ENCODE peak calls at places on chromosome 10, in eight cellular contexts. B, G, S, M, J, I, L and N are unnamed samples.

GRCh38 chr10:1316107-1316805 is 260.1 kb downstream of the WDR37 start:
- DNase-seq in J (no peak), B (no peak), M (no peak), G (no peak), S (no peak), I (no peak), L (no peak), N (peak; percentile 34)

GRCh38 chr10:131573256-131574215 is 262.0 kb upstream of the TCERG1L start:
- DNase-seq in B (no peak), G (no peak), J (no peak), S (peak; percentile 11), I (no peak), L (no peak), M (no peak), N (no peak)

GRCh38 chr10:121036431-121036830 is 185.3 kb downstream of the WDR11 start:
- DNase-seq in J (no peak), L (no peak), S (peak; percentile 22), B (peak; percentile 37), G (peak; percentile 27), M (no peak), I (no peak), N (no peak)

GRCh38 chr10:66273966-66274519 is 651.8 kb upstream of the LRRTM3 start:
- DNase-seq in B (no peak), M (no peak), I (no peak), G (no peak), J (no peak), L (no peak), S (no peak), N (no peak)

GRCh38 chr10:99466632-99467031 is 36.2 kb upstream of the GOT1 start:
- DNase-seq in B (no peak), G (no peak), I (no peak), J (no peak), M (no peak), S (no peak), L (no peak), N (no peak)

GRCh38 chr10:67670401-67670800 is 25.6 kb downstream of the CTNNA3 start:
- DNase-seq in J (no peak), I (no peak), M (peak; percentile 17), L (no peak), S (no peak), G (no peak), B (no peak), N (no peak)

GRCh38 chr10:124155781-124156401 is 62.5 kb upstream of the CHST15 start:
- DNase-seq in S (no peak), B (no peak), L (peak; percentile 90), I (peak; percentile 66), G (no peak), M (no peak), J (no peak), N (no peak)

GRCh38 chr10:91540714-91541113 is 92.2 kb downstream of the PPP1R3C start:
- DNase-seq in M (no peak), G (no peak), B (no peak), S (no peak), I (no peak), L (no peak), J (no peak), N (no peak)

GRCh38 chr10:119025336-119025735 is 4.2 kb upstream of the NANOS1 start:
- DNase-seq in I (peak; percentile 77), M (peak; percentile 85), B (peak; percentile 59), L (peak; percentile 93), S (peak; percentile 95), G (no peak), J (no peak), N (no peak)

GRCh38 chr10:118966131-118967125 is 63.1 kb upstream of the NANOS1 start:
- DNase-seq in S (no peak), M (no peak), B (no peak), I (no peak), L (no peak), J (no peak), G (no peak), N (no peak)

GRCh38 chr10:43048301-43049051 is 28.4 kb upstream of the RET start:
- DNase-seq in J (no peak), S (no peak), M (peak; percentile 29), G (no peak), L (peak; percentile 88), B (peak; percentile 12), I (no peak), N (no peak)

GRCh38 chr10:117553171-117553814 is 10.7 kb downstream of the EMX2 start:
- DNase-seq in S (no peak), I (peak; percentile 70), M (no peak), J (peak; percentile 77), G (no peak), B (peak; percentile 73), L (no peak), N (no peak)

GRCh38 chr10:97180367-97180763 is 5.4 kb downstream of the SLIT1 start:
- DNase-seq in J (no peak), I (no peak), M (no peak), G (no peak), B (no peak), S (no peak), L (peak; percentile 39), N (no peak)

GRCh38 chr10:100890696-100891271 is 22.0 kb upstream of the SLF2 start:
- DNase-seq in L (peak; percentile 88), I (no peak), J (no peak), B (no peak), M (peak; percentile 97), G (peak; percentile 70), S (no peak), N (no peak)

GRCh38 chr10:117662790-117663540 is 120.4 kb downstream of the EMX2 start:
- DNase-seq in J (no peak), B (no peak), I (no peak), G (no peak), L (no peak), M (no peak), S (no peak), N (no peak)

GRCh38 chr10:68330852-68331454 is 911 bp upstream of the HNRNPH3 start:
- DNase-seq in S (peak; percentile 44), I (no peak), J (peak; percentile 9), G (no peak), B (peak; percentile 52), L (peak; percentile 10), M (no peak), N (no peak)

GRCh38 chr10:102420443-102420809 is 210 bp upstream of the FBXL15 start:
- DNase-seq in L (no peak), J (peak; percentile 96), I (no peak), B (no peak), S (no peak), M (no peak), G (no peak), N (no peak)

DNA sequence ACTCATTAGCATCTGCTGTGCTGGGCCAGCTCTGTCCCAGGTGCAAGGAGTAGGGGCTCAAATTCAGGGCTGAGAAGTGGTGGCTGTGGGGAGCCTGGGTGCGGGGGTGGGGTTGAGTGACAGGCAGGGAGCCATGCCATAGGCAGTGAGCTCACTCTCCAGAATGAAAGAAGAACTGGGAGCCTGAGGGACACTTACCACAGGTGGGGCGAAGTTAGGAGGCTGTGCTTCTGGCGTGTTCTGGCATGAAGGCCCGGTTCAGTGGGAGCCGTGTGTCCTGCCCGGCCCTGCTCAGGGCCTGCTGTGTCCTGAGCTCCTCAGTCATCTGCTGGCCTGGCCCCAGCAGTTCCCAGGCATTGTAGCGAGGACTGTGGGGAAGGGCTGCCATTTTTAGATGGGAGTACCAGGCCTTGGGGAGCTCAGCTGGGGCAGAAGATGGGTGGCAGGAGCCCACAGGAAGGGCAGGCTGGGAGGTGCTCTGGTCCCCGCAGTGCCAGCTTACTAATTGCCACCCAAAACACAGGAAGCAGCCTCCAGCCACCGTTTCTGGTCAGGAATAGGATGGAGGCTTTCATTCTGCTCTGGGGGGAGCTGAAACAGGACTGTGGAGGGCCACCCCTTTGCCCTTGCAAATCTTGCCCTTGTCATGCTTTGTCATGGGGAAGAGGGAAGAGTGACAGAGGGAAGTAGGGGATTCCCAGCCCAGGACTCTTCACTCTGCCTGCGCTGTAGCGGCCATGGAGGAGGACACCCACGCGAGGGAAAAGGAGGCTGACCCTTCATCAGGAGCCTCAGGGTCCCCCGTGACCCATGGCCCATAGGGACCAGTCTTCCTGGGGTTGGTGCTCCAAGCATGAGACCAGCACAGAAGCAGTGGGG is 62.2 kb downstream of the MKI67 start:
- DNase-seq in L (peak; percentile 39), S (peak; percentile 61), G (peak; percentile 89), M (no peak), J (no peak), I (no peak), B (no peak), N (no peak)
- H3K27ac ChIP-seq in L (peak overlapping the region; percentile 83), S (peak overlapping the region; percentile 88), G (peak overlapping the region; percentile 97), M (peak overlapping the region; percentile 13), J (no peak overlapping the region), I (peak overlapping the region; percentile 92), B (no peak overlapping the region), N (peak overlapping the region; percentile 87)

GRCh38 chr10:58643029-58643428 is 130.4 kb downstream of the BICC1 start:
- DNase-seq in J (no peak), M (no peak), S (no peak), L (peak; percentile 35), I (no peak), B (no peak), G (no peak), N (no peak)
- H3K27ac ChIP-seq in J (no peak overlapping the region), M (peak overlapping the region; percentile 87), S (peak overlapping the region; percentile 69), L (peak overlapping the region; percentile 91), I (no peak overlapping the region), B (no peak overlapping the region), G (no peak overlapping the region), N (no peak overlapping the region)

GRCh38 chr10:79201706-79202105 is 132.9 kb downstream of the ZMIZ1 start:
- DNase-seq in J (no peak), S (no peak), I (no peak), L (no peak), B (no peak), M (no peak), G (no peak), N (no peak)

GRCh38 chr10:79203014-79203675 is 134.4 kb downstream of the ZMIZ1 start:
- DNase-seq in J (no peak), L (no peak), M (no peak), I (no peak), B (no peak), S (no peak), G (no peak), N (no peak)

GRCh38 chr10:79203833-79204232 is 135.1 kb downstream of the ZMIZ1 start:
- DNase-seq in B (no peak), L (no peak), M (no peak), S (no peak), J (no peak), I (no peak), G (no peak), N (no peak)

GRCh38 chr10:79200346-79200745 is 131.6 kb downstream of the ZMIZ1 start:
- DNase-seq in I (no peak), G (no peak), J (no peak), S (no peak), B (no peak), L (no peak), M (no peak), N (no peak)

GRCh38 chr10:79202188-79203013 is 133.6 kb downstream of the ZMIZ1 start:
- DNase-seq in I (no peak), M (no peak), G (no peak), J (peak; percentile 71), B (no peak), L (peak; percentile 89), S (no peak), N (no peak)
- H3K27ac ChIP-seq in I (peak overlapping the region; percentile 36), M (no peak overlapping the region), G (no peak overlapping the region), J (no peak overlapping the region), B (peak overlapping the region; percentile 9), L (no peak overlapping the region), S (no peak overlapping the region), N (no peak overlapping the region)

GRCh38 chr10:86668297-86669165 is at the start of gene LDB3:
- DNase-seq in G (no peak), B (peak; percentile 57), I (peak; percentile 69), J (peak; percentile 58), M (peak; percentile 36), L (peak; percentile 99), S (no peak), N (no peak)
- H3K27ac ChIP-seq in G (no peak within 1 kb of the TSS), B (peak within 1 kb of the TSS; percentile 73), I (no peak within 1 kb of the TSS), J (no peak within 1 kb of the TSS), M (no peak within 1 kb of the TSS), L (no peak within 1 kb of the TSS), S (no peak within 1 kb of the TSS), N (peak within 1 kb of the TSS; percentile 98)